ENCODE peak calls at places on chromosomes 12 and 14, in seven cellular contexts. N is body of pancreas; D is transverse colon; L is naive thymus-derived CD4-positive, alpha-beta T cell; G is tibial nerve; B is stomach; Y is small intestine. Q is an unnamed sample.

GRCh38 chr12:78671295-78671694 is 193.3 kb upstream of the SYT1 start:
- DNase-seq in D (no peak), Y (no peak), G (no peak), N (no peak), L (no peak), B (no peak), Q (no peak)

GRCh38 chr12:124153396-124153795 is 141.5 kb upstream of the RFLNA start:
- DNase-seq in D (no peak), L (no peak), Y (no peak), N (no peak), B (no peak), G (no peak), Q (no peak)

GRCh38 chr12:2745655-2746054 is 49.1 kb upstream of the FKBP4 start:
- DNase-seq in Y (no peak), D (no peak), B (no peak), G (no peak), L (no peak), N (no peak), Q (no peak)

GRCh38 chr14:94677239-94677612 is 65.0 kb downstream of the SERPINA3 start:
- DNase-seq in Y (no peak), B (no peak), L (no peak), N (no peak), G (no peak), D (no peak), Q (no peak)

GRCh38 chr12:109178532-109178931 is 62.1 kb downstream of the ACACB start:
- DNase-seq in G (no peak), N (no peak), Y (no peak), B (no peak), D (no peak), L (no peak), Q (no peak)

GRCh38 chr14:75578786-75579781 is 664 bp downstream of the FLVCR2 start:
- DNase-seq in N (peak), L (no peak), Y (peak), B (no peak), G (peak), D (peak), Q (no peak)

GRCh38 chr12:69331846-69332684 is 16.1 kb upstream of the LYZ start:
- DNase-seq in G (no peak), Y (peak), N (no peak), B (no peak), D (no peak), L (no peak), Q (no peak)

GRCh38 chr12:111754671-111755070 is 12.1 kb upstream of the ALDH2 start:
- DNase-seq in Y (no peak), D (no peak), G (no peak), L (no peak), N (peak), B (no peak), Q (no peak)

GRCh38 chr12:4243098-4243795 is 30.3 kb upstream of the CCND2 start:
- DNase-seq in G (no peak), D (no peak), Y (no peak), L (no peak), B (no peak), N (no peak), Q (no peak)

GRCh38 chr14:33229269-33229924 is 290.7 kb downstream of the NPAS3 start:
- DNase-seq in N (no peak), D (no peak), B (no peak), Y (no peak), G (no peak), L (no peak), Q (no peak)

GRCh38 chr12:13097526-13097925 is 5.9 kb downstream of the GSG1 start:
- DNase-seq in G (no peak), B (no peak), L (no peak), N (no peak), Y (peak), D (no peak), Q (no peak)
- H3K4me3 ChIP-seq in G (peak), B (no peak), L (no peak), N (no peak), Y (no peak), D (no peak), Q (no peak)

GRCh38 chr12:110733857-110734373 is 8.8 kb downstream of the PPP1CC start:
- DNase-seq in G (no peak), Y (no peak), B (no peak), D (no peak), L (no peak), N (no peak), Q (no peak)
- H3K27ac ChIP-seq in G (no peak), Y (no peak), B (no peak), D (peak), L (no peak), N (no peak), Q (no peak)

GRCh38 chr12:51886021-51886710 is 1.7 kb upstream of the ANKRD33 start:
- DNase-seq in B (no peak), D (peak), L (peak), Y (peak), N (peak), G (peak), Q (no peak)

GRCh38 chr12:51890135-51890464 is 2.2 kb downstream of the ANKRD33 start:
- DNase-seq in D (no peak), G (no peak), L (no peak), B (no peak), N (no peak), Y (no peak), Q (no peak)

GRCh38 chr12:51888316-51889215 is 663 bp downstream of the ANKRD33 start:
- DNase-seq in Y (no peak), L (no peak), N (no peak), G (no peak), B (no peak), D (no peak), Q (no peak)

GRCh38 chr12:51889216-51890134 is 1.6 kb downstream of the ANKRD33 start:
- DNase-seq in G (no peak), L (no peak), N (no peak), Y (no peak), B (no peak), D (no peak), Q (no peak)

GRCh38 chr12:51887476-51888315 is at the start of gene ANKRD33:
- DNase-seq in D (peak), N (peak), G (no peak), Y (peak), L (no peak), B (peak), Q (no peak)
- H3K4me3 ChIP-seq in D (no peak), N (no peak), G (no peak), Y (no peak), L (no peak), B (no peak), Q (no peak)

GRCh38 chr14:96267916-96268315 is 11.9 kb downstream of the BDKRB1 start:
- DNase-seq in N (no peak), Y (no peak), L (no peak), B (no peak), D (no peak), G (no peak), Q (no peak)
- H3K27ac ChIP-seq in N (peak), Y (no peak), L (no peak), B (peak), D (peak), G (no peak), Q (peak)

GRCh38 chr12:61524851-61525250 is 735.4 kb upstream of the USP15 start:
- DNase-seq in L (no peak), Y (no peak), B (no peak), G (no peak), D (no peak), N (no peak), Q (no peak)

GRCh38 chr12:61525331-61525730 is 734.9 kb upstream of the USP15 start:
- DNase-seq in N (no peak), G (no peak), B (no peak), L (no peak), D (no peak), Y (no peak), Q (no peak)

GRCh38 chr12:61521258-61521657 is 738.9 kb upstream of the USP15 start:
- DNase-seq in G (no peak), N (no peak), Y (no peak), D (no peak), L (no peak), B (no peak), Q (no peak)

DNA sequence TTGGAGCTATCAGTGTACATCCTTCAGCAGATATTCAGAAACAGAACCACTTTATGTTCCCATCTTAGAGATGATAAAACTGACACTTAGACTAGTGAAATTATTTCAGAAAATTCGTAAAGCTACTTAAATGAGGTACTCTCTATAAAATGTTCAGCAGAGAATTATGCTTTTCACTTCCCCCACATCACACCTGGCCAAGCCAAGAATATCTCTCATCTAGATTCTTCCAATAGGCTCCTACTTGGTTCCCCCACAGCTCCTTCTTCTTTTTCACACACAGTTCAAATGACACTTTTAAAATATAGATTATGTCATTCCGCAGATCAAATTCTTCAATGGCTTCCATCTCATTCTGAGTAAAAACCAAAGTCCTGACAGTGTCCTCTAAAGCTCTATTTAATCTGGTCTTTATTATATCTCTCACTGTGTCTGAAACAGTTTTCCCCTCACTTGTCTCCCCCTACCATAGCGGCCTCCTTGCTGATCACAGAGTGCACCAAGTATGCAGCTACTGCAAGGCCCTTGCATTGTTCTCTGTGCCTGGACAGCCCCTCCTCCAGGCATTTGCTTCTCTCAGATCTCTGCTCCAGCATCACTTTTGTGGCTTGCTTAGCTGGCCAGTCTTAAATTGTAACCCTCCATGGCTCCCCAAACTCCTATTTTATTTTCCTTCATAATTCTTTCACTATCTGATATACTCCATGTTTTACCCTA is 736.8 kb upstream of the USP15 start:
- DNase-seq in N (no peak), Y (no peak), D (no peak), L (no peak), B (no peak), G (no peak), Q (no peak)
- H3K4me3 ChIP-seq in N (no peak), Y (no peak), D (no peak), L (no peak), B (no peak), G (no peak), Q (no peak)

GRCh38 chr12:93745304-93745703 is 68.1 kb downstream of the CRADD start:
- DNase-seq in L (no peak), N (no peak), Y (no peak), G (no peak), B (no peak), D (no peak), Q (no peak)
- H3K27ac ChIP-seq in L (no peak), N (no peak), Y (no peak), G (no peak), B (no peak), D (no peak), Q (no peak)

Q was measured in PC-9.